ENCODE peak calls at places on chromosome 18, in six cellular contexts. One of them, this sample, is unnamed.

GRCh38 chr18:39675916-39676315 is 2110.3 kb upstream of the CELF4 start:
- DNase-seq in Daoy: no peak
- DNase-seq in immature natural killer cell: no peak
- DNase-seq in AG10803: no peak
- DNase-seq in lower lobe of right lung: no peak
- DNase-seq in HS-27A: no peak
- DNase-seq in this sample: no peak

GRCh38 chr18:77067315-77068061 is 65.1 kb downstream of the MBP start:
- DNase-seq in HS-27A: peak
- DNase-seq in Daoy: peak
- DNase-seq in AG10803: peak
- DNase-seq in lower lobe of right lung: peak
- DNase-seq in immature natural killer cell: peak
- DNase-seq in this sample: peak

GRCh38 chr18:58544616-58545337 is 84.1 kb downstream of the ALPK2 start:
- DNase-seq in Daoy: no peak
- DNase-seq in immature natural killer cell: no peak
- DNase-seq in AG10803: no peak
- DNase-seq in lower lobe of right lung: no peak
- DNase-seq in HS-27A: no peak
- DNase-seq in this sample: no peak

GRCh38 chr18:69215151-69215550 is 185.5 kb upstream of the DOK6 start:
- DNase-seq in AG10803: no peak
- DNase-seq in immature natural killer cell: no peak
- DNase-seq in HS-27A: no peak
- DNase-seq in Daoy: no peak
- DNase-seq in lower lobe of right lung: no peak
- DNase-seq in this sample: no peak

GRCh38 chr18:34647251-34647650 is 62.8 kb upstream of the DTNA start:
- DNase-seq in HS-27A: no peak
- DNase-seq in immature natural killer cell: no peak
- DNase-seq in lower lobe of right lung: no peak
- DNase-seq in Daoy: no peak
- DNase-seq in AG10803: no peak
- DNase-seq in this sample: no peak

GRCh38 chr18:64318547-64318946 is 169.7 kb upstream of the LINC00305 start:
- DNase-seq in AG10803: no peak
- DNase-seq in lower lobe of right lung: no peak
- DNase-seq in HS-27A: no peak
- DNase-seq in Daoy: no peak
- DNase-seq in immature natural killer cell: no peak
- DNase-seq in this sample: no peak

GRCh38 chr18:31042391-31043181 is at the start of gene DSC3:
- DNase-seq in AG10803: no peak
- DNase-seq in Daoy: no peak
- DNase-seq in lower lobe of right lung: peak
- DNase-seq in immature natural killer cell: no peak
- DNase-seq in HS-27A: no peak
- DNase-seq in this sample: no peak

GRCh38 chr18:36203360-36203895 is 16.1 kb downstream of the MOCOS start:
- DNase-seq in Daoy: no peak
- DNase-seq in immature natural killer cell: no peak
- DNase-seq in lower lobe of right lung: no peak
- DNase-seq in HS-27A: no peak
- DNase-seq in AG10803: no peak
- DNase-seq in this sample: no peak

GRCh38 chr18:37429768-37430167 is 135.8 kb downstream of the CELF4 start:
- DNase-seq in HS-27A: no peak
- DNase-seq in lower lobe of right lung: no peak
- DNase-seq in Daoy: no peak
- DNase-seq in AG10803: no peak
- DNase-seq in immature natural killer cell: no peak
- DNase-seq in this sample: no peak

GRCh38 chr18:13390196-13390595 is 171.6 kb downstream of the LDLRAD4 start:
- DNase-seq in lower lobe of right lung: no peak
- DNase-seq in Daoy: no peak
- DNase-seq in immature natural killer cell: no peak
- DNase-seq in HS-27A: no peak
- DNase-seq in AG10803: no peak
- DNase-seq in this sample: no peak

GRCh38 chr18:32930695-32931301 is 158.0 kb upstream of the KLHL14 start:
- DNase-seq in lower lobe of right lung: no peak
- DNase-seq in Daoy: peak
- DNase-seq in AG10803: peak
- DNase-seq in immature natural killer cell: no peak
- DNase-seq in HS-27A: no peak
- DNase-seq in this sample: no peak

GRCh38 chr18:24683965-24684364 is 223.5 kb downstream of the HRH4 start:
- DNase-seq in AG10803: no peak
- DNase-seq in lower lobe of right lung: no peak
- DNase-seq in immature natural killer cell: no peak
- DNase-seq in Daoy: no peak
- DNase-seq in HS-27A: no peak
- DNase-seq in this sample: no peak

GRCh38 chr18:75341267-75341666 is 86.2 kb downstream of the SMIM21 start:
- DNase-seq in lower lobe of right lung: no peak
- DNase-seq in HS-27A: no peak
- DNase-seq in AG10803: peak
- DNase-seq in immature natural killer cell: no peak
- DNase-seq in Daoy: no peak
- DNase-seq in this sample: no peak

GRCh38 chr18:42183746-42184145 is 228.7 kb downstream of the PIK3C3 start:
- DNase-seq in lower lobe of right lung: no peak
- DNase-seq in HS-27A: peak
- DNase-seq in immature natural killer cell: no peak
- DNase-seq in Daoy: peak
- DNase-seq in AG10803: peak
- DNase-seq in this sample: no peak

GRCh38 chr18:77129150-77129551 is 3.4 kb downstream of the MBP start:
- DNase-seq in HS-27A: no peak
- DNase-seq in AG10803: peak
- DNase-seq in Daoy: peak
- DNase-seq in immature natural killer cell: no peak
- DNase-seq in lower lobe of right lung: no peak
- DNase-seq in this sample: no peak

GRCh38 chr18:23324056-23324811 is 128.9 kb upstream of the RIOK3 start:
- DNase-seq in immature natural killer cell: no peak
- DNase-seq in Daoy: no peak
- DNase-seq in lower lobe of right lung: no peak
- DNase-seq in HS-27A: no peak
- DNase-seq in AG10803: no peak
- DNase-seq in this sample: no peak

GRCh38 chr18:76827205-76827885 is 5.0 kb downstream of the ZNF236 start:
- DNase-seq in lower lobe of right lung: no peak
- DNase-seq in Daoy: no peak
- DNase-seq in immature natural killer cell: no peak
- DNase-seq in HS-27A: no peak
- DNase-seq in AG10803: no peak
- DNase-seq in this sample: no peak

GRCh38 chr18:7272268-7273049 is 41.6 kb downstream of the LRRC30 start:
- DNase-seq in immature natural killer cell: no peak
- DNase-seq in AG10803: peak
- DNase-seq in Daoy: peak
- DNase-seq in HS-27A: peak
- DNase-seq in lower lobe of right lung: peak
- DNase-seq in this sample: no peak

GRCh38 chr18:57644540-57644939 is 22.9 kb upstream of the NARS1 start:
- DNase-seq in HS-27A: no peak
- DNase-seq in Daoy: no peak
- DNase-seq in immature natural killer cell: no peak
- DNase-seq in AG10803: no peak
- DNase-seq in lower lobe of right lung: no peak
- DNase-seq in this sample: no peak

GRCh38 chr18:44805176-44805575 is 124.5 kb downstream of the SETBP1 start:
- DNase-seq in lower lobe of right lung: no peak
- DNase-seq in AG10803: no peak
- DNase-seq in HS-27A: no peak
- DNase-seq in immature natural killer cell: no peak
- DNase-seq in Daoy: no peak
- DNase-seq in this sample: no peak

GRCh38 chr18:37709740-37710139 is 144.1 kb upstream of the CELF4 start:
- DNase-seq in HS-27A: no peak
- DNase-seq in AG10803: no peak
- DNase-seq in Daoy: no peak
- DNase-seq in lower lobe of right lung: no peak
- DNase-seq in immature natural killer cell: no peak
- DNase-seq in this sample: no peak

GRCh38 chr18:3663870-3664512 is 214.0 kb downstream of the TGIF1 start:
- DNase-seq in lower lobe of right lung: no peak
- DNase-seq in HS-27A: no peak
- DNase-seq in AG10803: no peak
- DNase-seq in Daoy: no peak
- DNase-seq in immature natural killer cell: no peak
- DNase-seq in this sample: no peak

GRCh38 chr18:66894851-66895250 is 291.0 kb upstream of the CDH19 start:
- DNase-seq in Daoy: no peak
- DNase-seq in immature natural killer cell: no peak
- DNase-seq in lower lobe of right lung: no peak
- DNase-seq in AG10803: no peak
- DNase-seq in HS-27A: no peak
- DNase-seq in this sample: no peak